ENCODE peak calls at places on chromosomes 13 and 19, in seven cellular contexts. One of them, this sample, is unnamed.

GRCh38 chr13:38954291-38954690 is 36.3 kb downstream of the STOML3 start:
- DNase-seq in GM12864: no peak
- DNase-seq in EL: peak; percentile 1
- DNase-seq in NCI-H2081: no peak
- DNase-seq in activated T-helper 1 cell treated with anti-CD3 and anti-CD28 coated beads, Interleukin-2, amount 50 U/mL, for 16 hours: no peak
- DNase-seq in GOT3: no peak
- DNase-seq in globus pallidus: no peak
- DNase-seq in this sample: no peak

GRCh38 chr19:50835785-50836542 is 2.6 kb upstream of the KLK15 start:
- DNase-seq in GM12864: no peak
- DNase-seq in EL: peak; percentile 66
- DNase-seq in NCI-H2081: peak; percentile 53
- DNase-seq in activated T-helper 1 cell treated with anti-CD3 and anti-CD28 coated beads, Interleukin-2, amount 50 U/mL, for 16 hours: peak; percentile 20
- DNase-seq in GOT3: peak; percentile 16
- DNase-seq in globus pallidus: peak; percentile 33
- DNase-seq in this sample: peak; percentile 19

GRCh38 chr19:34501339-34502320 is 20.1 kb downstream of the WTIP start:
- DNase-seq in GM12864: peak; percentile 36
- DNase-seq in EL: peak; percentile 85
- DNase-seq in NCI-H2081: peak; percentile 81
- DNase-seq in activated T-helper 1 cell treated with anti-CD3 and anti-CD28 coated beads, Interleukin-2, amount 50 U/mL, for 16 hours: peak; percentile 79
- DNase-seq in GOT3: peak; percentile 58
- DNase-seq in globus pallidus: peak; percentile 79
- DNase-seq in this sample: peak; percentile 66

GRCh38 chr19:54851353-54851752 is 1.1 kb downstream of the KIR3DL2 start:
- DNase-seq in GM12864: no peak
- DNase-seq in EL: no peak
- DNase-seq in NCI-H2081: no peak
- DNase-seq in activated T-helper 1 cell treated with anti-CD3 and anti-CD28 coated beads, Interleukin-2, amount 50 U/mL, for 16 hours: no peak
- DNase-seq in GOT3: no peak
- DNase-seq in globus pallidus: no peak
- DNase-seq in this sample: no peak

GRCh38 chr13:93328943-93329342 is 102.3 kb downstream of the GPC6 start:
- DNase-seq in GM12864: no peak
- DNase-seq in EL: no peak
- DNase-seq in NCI-H2081: no peak
- DNase-seq in activated T-helper 1 cell treated with anti-CD3 and anti-CD28 coated beads, Interleukin-2, amount 50 U/mL, for 16 hours: no peak
- DNase-seq in GOT3: no peak
- DNase-seq in globus pallidus: no peak
- DNase-seq in this sample: no peak

GRCh38 chr19:38143847-38144246 is 80.2 kb downstream of the DPF1 start:
- DNase-seq in GM12864: no peak
- DNase-seq in EL: no peak
- DNase-seq in NCI-H2081: no peak
- DNase-seq in activated T-helper 1 cell treated with anti-CD3 and anti-CD28 coated beads, Interleukin-2, amount 50 U/mL, for 16 hours: no peak
- DNase-seq in GOT3: no peak
- DNase-seq in globus pallidus: no peak
- DNase-seq in this sample: no peak

GRCh38 chr13:44172411-44172810 is 201.2 kb upstream of the SERP2 start:
- DNase-seq in GM12864: no peak
- DNase-seq in EL: peak; percentile 5
- DNase-seq in NCI-H2081: no peak
- DNase-seq in activated T-helper 1 cell treated with anti-CD3 and anti-CD28 coated beads, Interleukin-2, amount 50 U/mL, for 16 hours: no peak
- DNase-seq in GOT3: no peak
- DNase-seq in globus pallidus: no peak
- DNase-seq in this sample: no peak

GRCh38 chr19:37963190-37963947 is 56.4 kb downstream of the SIPA1L3 start:
- DNase-seq in GM12864: no peak
- DNase-seq in EL: peak; percentile 50
- DNase-seq in NCI-H2081: no peak
- DNase-seq in activated T-helper 1 cell treated with anti-CD3 and anti-CD28 coated beads, Interleukin-2, amount 50 U/mL, for 16 hours: no peak
- DNase-seq in GOT3: no peak
- DNase-seq in globus pallidus: no peak
- DNase-seq in this sample: peak; percentile 92

GRCh38 chr13:41065098-41065497 is 3.8 kb downstream of the WBP4 start:
- DNase-seq in GM12864: no peak
- DNase-seq in EL: peak; percentile 72
- DNase-seq in NCI-H2081: no peak
- DNase-seq in activated T-helper 1 cell treated with anti-CD3 and anti-CD28 coated beads, Interleukin-2, amount 50 U/mL, for 16 hours: no peak
- DNase-seq in GOT3: no peak
- DNase-seq in globus pallidus: no peak
- DNase-seq in this sample: peak; percentile 72

GRCh38 chr13:98746968-98747367 is 5.5 kb downstream of the SLC15A1 start:
- DNase-seq in GM12864: no peak
- DNase-seq in EL: peak; percentile 13
- DNase-seq in NCI-H2081: no peak
- DNase-seq in activated T-helper 1 cell treated with anti-CD3 and anti-CD28 coated beads, Interleukin-2, amount 50 U/mL, for 16 hours: no peak
- DNase-seq in GOT3: no peak
- DNase-seq in globus pallidus: no peak
- DNase-seq in this sample: no peak

GRCh38 chr13:44969858-44970484 is 19.3 kb downstream of the NUFIP1 start:
- DNase-seq in GM12864: no peak
- DNase-seq in EL: peak; percentile 62
- DNase-seq in NCI-H2081: peak; percentile 27
- DNase-seq in activated T-helper 1 cell treated with anti-CD3 and anti-CD28 coated beads, Interleukin-2, amount 50 U/mL, for 16 hours: no peak
- DNase-seq in GOT3: no peak
- DNase-seq in globus pallidus: peak; percentile 67
- DNase-seq in this sample: peak; percentile 39

GRCh38 chr19:49763230-49763629 is at the start of gene TSKS:
- DNase-seq in GM12864: no peak
- DNase-seq in EL: no peak
- DNase-seq in NCI-H2081: no peak
- DNase-seq in activated T-helper 1 cell treated with anti-CD3 and anti-CD28 coated beads, Interleukin-2, amount 50 U/mL, for 16 hours: no peak
- DNase-seq in GOT3: no peak
- DNase-seq in globus pallidus: no peak
- DNase-seq in this sample: no peak

GRCh38 chr19:50507376-50507775 is 3.6 kb downstream of the JOSD2 start:
- DNase-seq in GM12864: no peak
- DNase-seq in EL: no peak
- DNase-seq in NCI-H2081: no peak
- DNase-seq in activated T-helper 1 cell treated with anti-CD3 and anti-CD28 coated beads, Interleukin-2, amount 50 U/mL, for 16 hours: no peak
- DNase-seq in GOT3: no peak
- DNase-seq in globus pallidus: no peak
- DNase-seq in this sample: no peak

GRCh38 chr19:7326105-7326877 is 22.4 kb upstream of the ARHGEF18 start:
- DNase-seq in GM12864: no peak
- DNase-seq in EL: peak; percentile 32
- DNase-seq in NCI-H2081: no peak
- DNase-seq in activated T-helper 1 cell treated with anti-CD3 and anti-CD28 coated beads, Interleukin-2, amount 50 U/mL, for 16 hours: no peak
- DNase-seq in GOT3: no peak
- DNase-seq in globus pallidus: no peak
- DNase-seq in this sample: no peak

GRCh38 chr13:40994581-40995230 is 24.4 kb downstream of the ELF1 start:
- DNase-seq in GM12864: no peak
- DNase-seq in EL: no peak
- DNase-seq in NCI-H2081: no peak
- DNase-seq in activated T-helper 1 cell treated with anti-CD3 and anti-CD28 coated beads, Interleukin-2, amount 50 U/mL, for 16 hours: no peak
- DNase-seq in GOT3: no peak
- DNase-seq in globus pallidus: no peak
- DNase-seq in this sample: no peak

GRCh38 chr19:23868630-23869029 is 46.1 kb upstream of the ZNF726 start:
- DNase-seq in GM12864: no peak
- DNase-seq in EL: no peak
- DNase-seq in NCI-H2081: no peak
- DNase-seq in activated T-helper 1 cell treated with anti-CD3 and anti-CD28 coated beads, Interleukin-2, amount 50 U/mL, for 16 hours: no peak
- DNase-seq in GOT3: no peak
- DNase-seq in globus pallidus: no peak
- DNase-seq in this sample: no peak

GRCh38 chr19:40465025-40465780 is at the start of gene BLVRB:
- DNase-seq in GM12864: no peak
- DNase-seq in EL: peak; percentile 66
- DNase-seq in NCI-H2081: no peak
- DNase-seq in activated T-helper 1 cell treated with anti-CD3 and anti-CD28 coated beads, Interleukin-2, amount 50 U/mL, for 16 hours: no peak
- DNase-seq in GOT3: no peak
- DNase-seq in globus pallidus: no peak
- DNase-seq in this sample: peak; percentile 82

GRCh38 chr13:74966814-74967213 is 515.2 kb downstream of the TBC1D4 start:
- DNase-seq in GM12864: no peak
- DNase-seq in EL: peak; percentile 7
- DNase-seq in NCI-H2081: no peak
- DNase-seq in activated T-helper 1 cell treated with anti-CD3 and anti-CD28 coated beads, Interleukin-2, amount 50 U/mL, for 16 hours: no peak
- DNase-seq in GOT3: no peak
- DNase-seq in globus pallidus: peak; percentile 76
- DNase-seq in this sample: peak; percentile 17

GRCh38 chr19:36604656-36605100 is 435 bp upstream of the ZNF382 start:
- DNase-seq in GM12864: peak; percentile 22
- DNase-seq in EL: peak; percentile 63
- DNase-seq in NCI-H2081: peak; percentile 34
- DNase-seq in activated T-helper 1 cell treated with anti-CD3 and anti-CD28 coated beads, Interleukin-2, amount 50 U/mL, for 16 hours: peak; percentile 71
- DNase-seq in GOT3: no peak
- DNase-seq in globus pallidus: peak; percentile 76
- DNase-seq in this sample: peak; percentile 37

This sample was measured in astrocyte.